ENCODE peak calls at places on chromosomes 11 and 22, in four cellular contexts. Z is EH, S is GDM1, U is T1000. P is an unnamed sample.

GRCh38 chr11:64739871-64740270 is 4.1 kb downstream of the RASGRP2 start:
- DNase-seq in Z (no peak), U (no peak), S (no peak), P (no peak)

GRCh38 chr11:12205330-12205729 is 94.9 kb downstream of the MICAL2 start:
- DNase-seq in S (no peak), U (no peak), Z (peak), P (no peak)

GRCh38 chr22:27998511-27999410 is 79.7 kb upstream of the PITPNB start:
- DNase-seq in U (no peak), S (no peak), Z (no peak), P (no peak)

GRCh38 chr11:100816823-100817222 is 129.7 kb downstream of the ARHGAP42 start:
- DNase-seq in U (no peak), S (no peak), Z (no peak), P (no peak)

GRCh38 chr22:46317646-46318045 is 17.9 kb upstream of the TRMU start:
- DNase-seq in U (no peak), S (no peak), Z (no peak), P (no peak)

GRCh38 chr11:108601150-108601549 is 7.6 kb upstream of the EXPH5 start:
- DNase-seq in S (no peak), U (no peak), Z (peak), P (no peak)

GRCh38 chr11:128831781-128832497 is 35.2 kb downstream of the KCNJ1 start:
- DNase-seq in Z (no peak), S (no peak), U (no peak), P (no peak)

GRCh38 chr22:42376721-42377177 is 55.5 kb downstream of the NFAM1 start:
- DNase-seq in Z (peak), S (no peak), U (no peak), P (no peak)

GRCh38 chr11:1121343-1122331 is 36.1 kb upstream of the MUC5AC start:
- DNase-seq in S (no peak), Z (no peak), U (no peak), P (no peak)

GRCh38 chr11:62830904-62831519 is 839 bp downstream of the STX5 start:
- DNase-seq in U (no peak), S (no peak), Z (no peak), P (no peak)

GRCh38 chr22:33848251-33848650 is 72.0 kb downstream of the LARGE1 start:
- DNase-seq in U (peak), Z (peak), S (no peak), P (no peak)

GRCh38 chr11:303359-303758 is 4.0 kb upstream of the IFITM5 start:
- DNase-seq in U (no peak), Z (no peak), S (no peak), P (no peak)

GRCh38 chr22:45804986-45805325 is 133.3 kb downstream of the ATXN10 start:
- DNase-seq in Z (peak), S (no peak), U (peak), P (peak)

GRCh38 chr11:55707029-55707428 is 45.0 kb downstream of the OR4C6 start:
- DNase-seq in U (no peak), Z (peak), S (no peak), P (no peak)

GRCh38 chr22:33013051-33013450 is 45.1 kb downstream of the SYN3 start:
- DNase-seq in U (no peak), S (no peak), Z (no peak), P (no peak)

GRCh38 chr11:110859240-110859835 is 147.1 kb upstream of the ARHGAP20 start:
- DNase-seq in S (no peak), U (no peak), Z (no peak), P (no peak)

GRCh38 chr11:3044004-3044403 is 13.2 kb downstream of the CARS1 start:
- DNase-seq in U (no peak), S (no peak), Z (no peak), P (no peak)

GRCh38 chr11:132453411-132453810 is 1078.9 kb downstream of the OPCML start:
- DNase-seq in U (no peak), Z (peak), S (no peak), P (no peak)

GRCh38 chr11:132114185-132114584 is 743.8 kb downstream of the NTM start:
- DNase-seq in U (no peak), Z (peak), S (peak), P (no peak)

GRCh38 chr22:46657996-46658947 is 38.1 kb downstream of the GRAMD4 start:
- DNase-seq in Z (no peak), U (no peak), S (no peak), P (no peak)

GRCh38 chr22:27163162-27164137 is 506.1 kb downstream of the MIAT start:
- DNase-seq in U (no peak), S (no peak), Z (no peak), P (no peak)

GRCh38 chr11:126607776-126608625 is 252.5 kb downstream of the ST3GAL4 start:
- DNase-seq in S (no peak), U (no peak), Z (no peak), P (no peak)

GRCh38 chr11:19466314-19466713 is 225.6 kb upstream of the E2F8 start:
- DNase-seq in S (no peak), U (no peak), Z (no peak), P (no peak)

GRCh38 chr22:20206709-20207215 is 55.9 kb upstream of the CCDC188 start:
- DNase-seq in S (no peak), U (no peak), Z (peak), P (no peak)

GRCh38 chr11:75279273-75279672 is 38.7 kb downstream of the TPBGL start:
- DNase-seq in S (no peak), U (no peak), Z (peak), P (no peak)

P was measured in HL-60.